ENCODE peak calls at places on chromosomes 7 and 10, in four cellular contexts. Q is mammary epithelial cell, M is endothelial cell, R is progenitor cell of endocrine pancreas. E is an unnamed sample.

GRCh38 chr7:67371429-67372305 is 375.0 kb downstream of the TYW1 start:
- DNase-seq in Q (peak; percentile 54), R (peak; percentile 64), M (peak; percentile 84), E (peak; percentile 35)

GRCh38 chr10:122362621-122363020 is 11.9 kb upstream of the PLEKHA1 start:
- DNase-seq in Q (peak; percentile 90), M (no peak), R (no peak), E (no peak)

GRCh38 chr10:5196613-5197234 is at the start of gene AKR1C4:
- DNase-seq in R (no peak), M (no peak), Q (no peak), E (no peak)

GRCh38 chr10:58919927-58920654 is 256.4 kb upstream of the PHYHIPL start:
- DNase-seq in M (no peak), R (no peak), Q (peak; percentile 91), E (no peak)

GRCh38 chr10:13340626-13341370 is 7.3 kb downstream of the SEPHS1 start:
- DNase-seq in Q (no peak), M (no peak), R (no peak), E (no peak)

GRCh38 chr7:38040831-38041230 is 120.4 kb downstream of the EPDR1 start:
- DNase-seq in M (no peak), R (no peak), Q (peak; percentile 2), E (no peak)

GRCh38 chr7:98733036-98733435 is 116.0 kb downstream of the NPTX2 start:
- DNase-seq in Q (peak; percentile 20), M (peak; percentile 46), R (no peak), E (no peak)

GRCh38 chr7:133001727-133002126 is 80.2 kb downstream of the CHCHD3 start:
- DNase-seq in M (no peak), Q (no peak), R (no peak), E (no peak)

GRCh38 chr7:100152404-100152803 is 3.7 kb downstream of the LAMTOR4 start:
- DNase-seq in R (no peak), M (no peak), Q (no peak), E (no peak)

GRCh38 chr10:132846631-132847415 is 60.9 kb upstream of the NKX6-2 start:
- DNase-seq in R (peak; percentile 8), Q (no peak), M (no peak), E (peak; percentile 84)

GRCh38 chr10:71285180-71285545 is 33.9 kb upstream of the SLC29A3 start:
- DNase-seq in M (peak; percentile 60), Q (peak; percentile 9), R (peak; percentile 60), E (no peak)

GRCh38 chr10:129057856-129058663 is 409.0 kb upstream of the MGMT start:
- DNase-seq in R (no peak), M (no peak), Q (no peak), E (no peak)

GRCh38 chr7:98935811-98936210 is 57.5 kb downstream of the TRRAP start:
- DNase-seq in M (no peak), Q (no peak), R (no peak), E (no peak)

GRCh38 chr7:149440222-149440621 is 20.6 kb downstream of the ZNF777 start:
- DNase-seq in M (no peak), Q (no peak), R (no peak), E (no peak)

GRCh38 chr10:87579563-87579962 is 74.9 kb downstream of the MINPP1 start:
- DNase-seq in Q (no peak), R (no peak), M (no peak), E (no peak)

GRCh38 chr7:75937958-75938786 is 23.2 kb downstream of the POR start:
- DNase-seq in Q (no peak), R (no peak), M (no peak), E (no peak)

GRCh38 chr10:59227136-59227673 is 50.8 kb downstream of the PHYHIPL start:
- DNase-seq in Q (no peak), M (no peak), R (no peak), E (no peak)

GRCh38 chr10:78543749-78544446 is 510.2 kb downstream of the RPS24 start:
- DNase-seq in R (no peak), M (no peak), Q (no peak), E (no peak)

GRCh38 chr7:50119815-50120637 is 27.0 kb upstream of the ZPBP start:
- DNase-seq in M (peak; percentile 50), Q (no peak), R (no peak), E (no peak)

GRCh38 chr10:46536781-46537180 is 19.7 kb downstream of the GPRIN2 start:
- DNase-seq in R (no peak), Q (no peak), M (no peak), E (peak; percentile 67)

GRCh38 chr7:25384820-25385560 is 156.7 kb upstream of the NPVF start:
- DNase-seq in R (no peak), M (no peak), Q (no peak), E (no peak)

GRCh38 chr7:46524350-46524749 is 603.3 kb upstream of the IGFBP3 start:
- DNase-seq in R (no peak), M (no peak), Q (peak; percentile 16), E (no peak)

GRCh38 chr10:67520924-67521520 is 175.0 kb downstream of the CTNNA3 start:
- DNase-seq in M (peak; percentile 42), Q (peak; percentile 42), R (no peak), E (no peak)

DNA sequence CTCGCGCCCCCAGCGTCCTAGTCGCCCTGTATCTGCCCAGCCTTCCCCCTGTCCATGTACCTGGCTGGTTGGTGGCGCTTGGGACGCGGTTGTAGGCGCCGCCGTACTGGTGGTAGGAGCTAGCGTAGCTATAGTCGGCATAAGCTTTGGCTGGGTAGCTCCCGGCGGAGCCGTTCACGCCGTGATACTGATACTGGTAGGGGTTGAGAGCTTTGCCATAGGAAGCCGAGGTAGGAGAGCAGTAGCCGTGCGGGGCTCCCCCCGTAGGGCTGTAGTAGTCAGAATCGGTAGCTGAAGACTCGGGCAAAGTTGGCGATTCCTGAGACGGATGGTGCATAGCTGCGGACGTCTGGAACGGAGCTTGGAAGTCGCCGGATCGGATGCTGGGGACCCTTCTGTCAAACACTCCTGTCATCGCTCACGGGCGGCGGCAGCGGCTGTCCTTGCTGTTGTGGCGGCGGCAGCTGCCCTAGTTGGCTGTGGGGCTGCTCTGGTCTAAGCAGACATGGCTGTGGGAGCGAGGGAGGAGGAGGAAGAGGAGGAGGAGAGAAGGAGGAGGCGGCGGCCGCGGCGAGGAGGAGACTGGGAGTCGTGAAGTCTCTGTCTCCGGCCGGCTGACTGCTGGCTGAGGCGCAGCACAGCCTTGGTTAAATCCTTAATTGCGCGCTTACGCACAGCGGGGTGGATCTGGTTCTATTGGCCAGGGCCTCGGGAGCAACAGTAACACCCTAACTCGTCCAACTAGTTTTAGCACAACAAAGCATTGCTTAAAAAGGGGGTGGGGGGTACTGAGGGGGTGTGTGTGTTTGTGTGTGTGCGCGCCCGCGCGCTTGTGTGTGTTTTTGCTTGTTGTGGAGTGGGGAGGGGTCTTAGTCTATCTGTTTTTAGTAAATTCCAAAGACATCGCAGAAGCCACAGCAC is at the start of gene DLX5:
- DNase-seq in R (peak; percentile 12), M (no peak), Q (peak; percentile 66), E (no peak)
- TF ChIP-seq CTCF in R (no peak), M (no peak), Q (no peak), E (no peak)

DNA sequence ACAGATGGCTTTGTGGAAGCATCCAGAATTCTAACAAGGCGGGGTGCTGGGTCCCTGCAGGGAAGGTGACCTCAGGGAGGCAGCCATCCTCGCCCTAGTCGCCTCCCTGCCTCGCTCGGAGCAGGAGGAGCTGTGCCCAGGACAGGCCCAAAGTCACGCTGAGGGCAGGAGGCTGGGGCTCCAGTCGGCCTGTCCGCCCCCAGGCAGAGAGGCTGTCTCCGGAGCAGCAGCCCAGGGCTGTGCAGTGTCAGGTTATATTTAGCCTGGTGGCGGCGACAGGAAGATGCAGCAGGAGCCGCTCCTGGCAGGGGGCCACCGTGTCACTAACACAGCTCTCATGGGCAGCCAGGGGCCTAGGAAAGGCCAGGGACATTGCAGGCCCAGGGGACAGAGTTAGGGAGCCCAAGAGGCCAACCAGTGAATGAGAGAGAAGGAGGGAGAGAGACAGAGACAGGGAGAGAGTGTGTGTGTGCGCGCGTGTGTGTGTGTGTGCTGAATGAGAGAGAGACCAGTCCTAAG is 13.5 kb downstream of the KCNH2 start:
- DNase-seq in R (no peak), Q (no peak), M (no peak), E (no peak)
- TF ChIP-seq CTCF in R (peak; percentile 8), Q (no peak), M (peak; percentile 21), E (peak; percentile 25)

GRCh38 chr10:104258209-104258608 is 3.5 kb downstream of the GSTO1 start:
- DNase-seq in R (no peak), Q (no peak), M (no peak), E (no peak)

GRCh38 chr10:104262055-104262454 is 6.9 kb upstream of the GSTO2 start:
- DNase-seq in R (no peak), Q (no peak), M (no peak), E (no peak)

GRCh38 chr10:104259456-104259855 is 4.8 kb downstream of the GSTO1 start:
- DNase-seq in M (no peak), R (no peak), Q (peak; percentile 52), E (no peak)

GRCh38 chr10:104260775-104261115 is 6.1 kb downstream of the GSTO1 start:
- DNase-seq in R (no peak), Q (peak; percentile 54), M (no peak), E (no peak)

GRCh38 chr10:104259999-104260774 is 5.5 kb downstream of the GSTO1 start:
- DNase-seq in M (no peak), Q (no peak), R (no peak), E (no peak)
- TF ChIP-seq CTCF in M (no peak), Q (no peak), R (no peak), E (no peak)

GRCh38 chr7:4883352-4884144 is at the start of gene RADIL:
- DNase-seq in M (peak; percentile 90), R (peak; percentile 84), Q (peak; percentile 70), E (no peak)
- TF ChIP-seq CTCF in M (peak; percentile 80), R (peak; percentile 89), Q (no peak), E (peak; percentile 95)

GRCh38 chr10:8508882-8509281 is 454.4 kb downstream of the GATA3 start:
- DNase-seq in Q (no peak), R (no peak), M (no peak), E (no peak)

GRCh38 chr10:8510471-8510870 is 456.0 kb downstream of the GATA3 start:
- DNase-seq in R (no peak), M (no peak), Q (no peak), E (no peak)

GRCh38 chr10:8511026-8511425 is 456.5 kb downstream of the GATA3 start:
- DNase-seq in R (no peak), M (no peak), Q (no peak), E (no peak)

GRCh38 chr10:8513155-8514147 is 459.0 kb downstream of the GATA3 start:
- DNase-seq in Q (no peak), M (no peak), R (no peak), E (no peak)
- TF ChIP-seq CTCF in Q (no peak), M (no peak), R (no peak), E (no peak)

DNA sequence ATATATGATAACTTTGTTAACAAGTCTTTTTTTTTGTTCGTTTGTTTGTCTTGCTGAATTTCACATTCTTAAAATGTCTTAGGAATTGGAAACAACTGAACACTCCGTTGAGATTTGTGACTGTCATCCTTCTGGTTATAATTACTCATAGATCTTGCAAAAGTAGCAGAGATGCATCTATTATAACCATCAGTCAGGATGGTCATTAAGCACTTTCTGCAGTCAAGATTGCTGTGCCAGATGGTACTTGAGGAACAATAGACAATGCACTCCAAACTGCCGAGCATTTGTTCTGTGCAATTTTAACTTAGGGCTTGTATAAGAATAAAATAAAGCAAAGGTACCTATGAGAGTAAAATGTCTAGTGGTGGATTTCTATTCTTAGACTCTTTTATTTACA is 710.1 kb upstream of the KCND2 start:
- DNase-seq in R (no peak), Q (no peak), M (no peak), E (no peak)
- TF ChIP-seq CTCF in R (no peak), Q (no peak), M (no peak), E (no peak)

E was measured in chondrocyte.